ENCODE peak calls at places on chromosome 14, in six cellular contexts. W is heart right ventricle; V is Peyer's patch; I is lung; U is uterus; Y is CD8-positive, alpha-beta T cell. S is an unnamed sample. For H3K9me3, the result is how much of the 10 kb centered on the place peaks cover.

GRCh38 chr14:66998013-66998412 is 191.2 kb upstream of the GARIN2 start:
- DNase-seq in W (no peak), V (no peak), I (no peak), U (no peak), Y (no peak), S (no peak)

GRCh38 chr14:60645191-60645590 is 4.1 kb downstream of the SIX1 start:
- DNase-seq in W (no peak), V (no peak), I (no peak), U (no peak), Y (no peak), S (no peak)

GRCh38 chr14:53278602-53279506 is 125.7 kb upstream of the DDHD1 start:
- DNase-seq in W (no peak), V (no peak), I (no peak), U (no peak), Y (no peak), S (no peak)

GRCh38 chr14:101775756-101776292 is 14.3 kb downstream of the PPP2R5C start:
- DNase-seq in W (no peak), V (no peak), I (no peak), U (no peak), Y (no peak), S (no peak)

GRCh38 chr14:50600849-50601248 is 40.9 kb downstream of the ATL1 start:
- DNase-seq in W (no peak), V (no peak), I (no peak), U (no peak), Y (no peak), S (no peak)

GRCh38 chr14:32826404-32827082 is 112.1 kb upstream of the NPAS3 start:
- DNase-seq in W (no peak), V (no peak), I (no peak), U (no peak), Y (no peak), S (no peak)

GRCh38 chr14:35687335-35687939 is 121.7 kb downstream of the RALGAPA1 start:
- DNase-seq in W (no peak), V (no peak), I (no peak), U (no peak), Y (no peak), S (no peak)

GRCh38 chr14:33568935-33569579 is 381.8 kb downstream of the EGLN3 start:
- DNase-seq in W (no peak), V (no peak), I (no peak), U (no peak), Y (no peak), S (no peak)

GRCh38 chr14:98951521-98952152 is 320.4 kb downstream of the BCL11B start:
- DNase-seq in W (no peak), V (no peak), I (no peak), U (no peak), Y (no peak), S (peak)

DNA sequence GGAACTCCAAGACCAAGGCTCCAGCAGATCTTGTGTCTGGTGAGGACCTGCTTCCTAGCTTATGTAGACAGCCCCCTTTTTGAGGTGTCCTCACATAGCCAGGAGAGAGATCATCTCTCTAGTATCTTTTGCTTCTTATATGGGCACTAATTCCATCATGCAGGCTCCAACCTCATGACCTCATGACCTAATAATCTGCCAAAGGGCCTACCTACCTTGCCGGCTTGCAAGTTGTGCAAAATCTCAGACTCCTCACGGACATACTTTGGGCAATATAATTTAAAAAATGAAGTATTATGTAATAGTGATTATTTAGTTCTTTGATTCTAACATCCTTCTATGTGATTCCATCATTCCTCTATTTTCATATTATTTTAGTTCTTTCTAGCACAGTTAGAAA is 333.1 kb upstream of the DIO2 start:
- DNase-seq in W (no peak), V (no peak), I (no peak), U (no peak), Y (no peak), S (no peak)
- TF ChIP-seq CTCF in W (no peak), V (no peak), I (no peak), U (no peak), Y (no peak), S (no peak)

DNA sequence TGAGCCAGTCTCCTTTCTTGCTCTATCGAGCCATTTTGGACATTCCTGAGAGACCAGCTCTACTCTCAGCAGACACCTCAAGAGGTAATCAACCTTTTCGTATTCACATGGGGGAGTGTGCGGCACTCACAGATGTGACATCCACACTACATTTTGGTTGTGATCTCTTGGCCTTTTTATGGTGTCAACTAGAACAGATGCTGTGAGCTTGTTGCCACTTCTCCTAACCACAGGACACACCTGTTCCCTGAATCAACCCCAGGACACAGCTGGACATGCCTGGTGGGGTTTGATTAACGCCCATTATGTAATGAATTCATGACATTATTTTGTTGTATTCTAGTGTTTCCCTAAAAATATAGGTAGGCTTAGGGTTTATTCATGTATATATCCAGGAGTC is 1143.6 kb downstream of the TMEM121 start:
- DNase-seq in W (no peak), V (no peak), I (no peak), U (no peak), Y (no peak), S (no peak)
- H3K9me3 ChIP-seq in W (under half), V (under half), I (under half), U (under half), Y (under half), S (under half)

GRCh38 chr14:61694830-61695694 is at the start of gene HIF1A:
- DNase-seq in W (peak), V (peak), I (peak), U (peak), Y (peak), S (peak)
- TF ChIP-seq CTCF in W (peak), V (no peak), I (no peak), U (no peak), Y (no peak), S (no peak)

DNA sequence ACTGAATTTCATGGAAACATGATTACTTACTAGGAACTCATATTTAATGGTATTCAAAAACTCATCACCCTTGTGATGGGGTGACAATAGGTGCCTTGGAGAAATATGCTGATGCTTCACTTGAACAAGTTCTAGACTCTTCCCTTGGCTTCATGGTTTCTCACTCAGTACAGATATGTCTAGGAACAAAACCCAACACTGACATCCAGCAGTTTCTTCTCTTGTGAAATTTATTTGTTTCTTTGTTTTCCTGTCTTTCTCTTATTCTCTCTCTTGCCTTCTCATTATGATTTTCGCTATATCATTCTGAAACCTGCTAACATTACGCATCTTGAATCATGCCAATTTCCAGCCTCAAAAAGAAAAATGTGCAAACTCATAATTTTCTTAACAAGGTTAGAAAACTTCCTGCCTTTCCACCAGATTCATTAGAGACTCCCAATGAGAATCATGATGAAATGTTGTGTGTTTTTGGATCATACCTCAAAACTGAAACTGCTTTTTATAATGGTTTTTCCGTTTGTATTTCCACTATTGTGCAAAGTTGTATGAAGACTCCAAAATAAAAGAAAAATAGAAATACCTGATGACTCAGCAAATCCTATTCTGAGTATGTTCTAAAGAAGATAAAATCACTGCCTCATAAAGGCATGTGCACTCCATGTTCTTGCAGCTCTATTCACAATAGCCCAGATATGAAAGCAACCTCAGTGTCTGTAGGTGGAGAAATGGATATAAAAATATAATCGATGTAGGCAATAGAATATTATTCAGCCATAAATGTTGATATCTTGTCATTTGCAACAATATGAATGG is 1021.6 kb downstream of the TMEM121 start:
- DNase-seq in W (no peak), V (no peak), I (no peak), U (no peak), Y (no peak), S (no peak)
- H3K9me3 ChIP-seq in W (under half), V (under half), I (under half), U (under half), Y (under half), S (under half)

GRCh38 chr14:104932676-104933631 is 8.3 kb downstream of the PLD4 start:
- DNase-seq in W (peak), V (peak), I (peak), U (peak), Y (peak), S (peak)
- TF ChIP-seq CTCF in W (peak), V (peak), I (peak), U (peak), Y (peak), S (peak)

GRCh38 chr14:20044243-20044642 is 8.4 kb upstream of the OR4K13 start:
- DNase-seq in W (no peak), V (no peak), I (no peak), U (no peak), Y (no peak), S (no peak)

DNA sequence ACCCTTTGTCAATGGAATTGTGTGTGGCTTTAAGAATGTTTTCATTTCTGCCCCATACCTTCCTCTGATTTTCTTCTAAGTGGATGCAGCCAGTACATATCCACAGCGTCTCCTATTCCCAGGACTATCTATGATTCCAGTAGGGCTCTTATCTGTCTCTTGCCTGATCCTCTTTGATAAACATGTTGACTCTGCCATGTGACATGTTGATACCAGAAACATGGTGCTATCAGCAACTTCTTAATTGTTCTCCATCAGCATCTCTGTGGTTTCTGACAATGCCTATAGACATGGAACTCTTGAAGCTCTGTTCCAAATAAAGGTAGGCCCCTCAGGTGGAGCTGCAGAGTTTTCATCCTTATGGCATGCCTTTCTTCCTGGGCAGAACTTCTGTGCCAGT is 11.6 kb upstream of the OR4L1 start:
- DNase-seq in W (no peak), V (no peak), I (no peak), U (no peak), Y (no peak), S (no peak)
- H3K9me3 ChIP-seq in W (under half), V (under half), I (under half), U (under half), Y (under half), S (under half)